ENCODE peak calls at places on chromosomes 5 and 9, in eight cellular contexts. One of them, this sample, is unnamed. For H3K36me3, the result is how much of the 10 kb centered on the place peaks cover.

GRCh38 chr5:168409601-168410458 is 76.4 kb upstream of the RARS1 start:
- DNase-seq in hepatocyte: no peak
- DNase-seq in gastrocnemius medialis: no peak
- DNase-seq in IMR-90: peak
- DNase-seq in lower lobe of right lung: no peak
- DNase-seq in fibroblast of lung: peak
- DNase-seq in prostate gland: no peak
- DNase-seq in psoas muscle: no peak
- DNase-seq in this sample: no peak

GRCh38 chr9:132168347-132168746 is 6.5 kb downstream of the NTNG2 start:
- DNase-seq in IMR-90: peak
- DNase-seq in prostate gland: no peak
- DNase-seq in psoas muscle: peak
- DNase-seq in gastrocnemius medialis: no peak
- DNase-seq in fibroblast of lung: no peak
- DNase-seq in lower lobe of right lung: no peak
- DNase-seq in hepatocyte: no peak
- DNase-seq in this sample: no peak

GRCh38 chr9:109331353-109331752 is 10.5 kb upstream of the EPB41L4B start:
- DNase-seq in IMR-90: no peak
- DNase-seq in gastrocnemius medialis: no peak
- DNase-seq in prostate gland: peak
- DNase-seq in fibroblast of lung: peak
- DNase-seq in hepatocyte: no peak
- DNase-seq in psoas muscle: peak
- DNase-seq in lower lobe of right lung: peak
- DNase-seq in this sample: peak

GRCh38 chr5:435961-436640 is 6.9 kb upstream of the EXOC3 start:
- DNase-seq in psoas muscle: no peak
- DNase-seq in IMR-90: peak
- DNase-seq in gastrocnemius medialis: no peak
- DNase-seq in fibroblast of lung: peak
- DNase-seq in lower lobe of right lung: peak
- DNase-seq in hepatocyte: no peak
- DNase-seq in prostate gland: no peak
- DNase-seq in this sample: no peak

GRCh38 chr5:133273661-133274596 is 222.1 kb downstream of the HSPA4 start:
- DNase-seq in fibroblast of lung: no peak
- DNase-seq in IMR-90: peak
- DNase-seq in gastrocnemius medialis: peak
- DNase-seq in prostate gland: no peak
- DNase-seq in hepatocyte: peak
- DNase-seq in lower lobe of right lung: no peak
- DNase-seq in psoas muscle: peak
- DNase-seq in this sample: no peak

GRCh38 chr5:31285025-31285424 is 91.5 kb downstream of the CDH6 start:
- DNase-seq in fibroblast of lung: no peak
- DNase-seq in IMR-90: no peak
- DNase-seq in psoas muscle: no peak
- DNase-seq in gastrocnemius medialis: no peak
- DNase-seq in lower lobe of right lung: no peak
- DNase-seq in hepatocyte: no peak
- DNase-seq in prostate gland: no peak
- DNase-seq in this sample: no peak

GRCh38 chr9:111429175-111429574 is 55.0 kb downstream of the ECPAS start:
- DNase-seq in prostate gland: no peak
- DNase-seq in IMR-90: peak
- DNase-seq in psoas muscle: no peak
- DNase-seq in lower lobe of right lung: no peak
- DNase-seq in hepatocyte: no peak
- DNase-seq in fibroblast of lung: no peak
- DNase-seq in gastrocnemius medialis: no peak
- DNase-seq in this sample: no peak

GRCh38 chr5:113294341-113295110 is 140.3 kb downstream of the TSSK1B start:
- DNase-seq in gastrocnemius medialis: peak
- DNase-seq in lower lobe of right lung: peak
- DNase-seq in IMR-90: peak
- DNase-seq in fibroblast of lung: peak
- DNase-seq in hepatocyte: peak
- DNase-seq in prostate gland: peak
- DNase-seq in psoas muscle: peak
- DNase-seq in this sample: peak

GRCh38 chr5:168802337-168802736 is 223.2 kb upstream of the PANK3 start:
- DNase-seq in IMR-90: no peak
- DNase-seq in gastrocnemius medialis: no peak
- DNase-seq in hepatocyte: no peak
- DNase-seq in lower lobe of right lung: no peak
- DNase-seq in psoas muscle: no peak
- DNase-seq in prostate gland: no peak
- DNase-seq in fibroblast of lung: no peak
- DNase-seq in this sample: no peak

GRCh38 chr9:20397348-20397747 is 225.0 kb downstream of the MLLT3 start:
- DNase-seq in hepatocyte: peak
- DNase-seq in lower lobe of right lung: no peak
- DNase-seq in psoas muscle: no peak
- DNase-seq in prostate gland: no peak
- DNase-seq in fibroblast of lung: no peak
- DNase-seq in IMR-90: no peak
- DNase-seq in gastrocnemius medialis: no peak
- DNase-seq in this sample: no peak

GRCh38 chr5:80161165-80161564 is 94.7 kb downstream of the SERINC5 start:
- DNase-seq in gastrocnemius medialis: no peak
- DNase-seq in lower lobe of right lung: no peak
- DNase-seq in psoas muscle: no peak
- DNase-seq in hepatocyte: no peak
- DNase-seq in prostate gland: no peak
- DNase-seq in IMR-90: no peak
- DNase-seq in fibroblast of lung: no peak
- DNase-seq in this sample: no peak

GRCh38 chr5:74538206-74538661 is 102.3 kb downstream of the ENC1 start:
- DNase-seq in IMR-90: peak
- DNase-seq in fibroblast of lung: peak
- DNase-seq in lower lobe of right lung: peak
- DNase-seq in prostate gland: no peak
- DNase-seq in psoas muscle: peak
- DNase-seq in gastrocnemius medialis: peak
- DNase-seq in hepatocyte: peak
- DNase-seq in this sample: peak

GRCh38 chr5:50415912-50416311 is 25.2 kb downstream of the EMB start:
- DNase-seq in IMR-90: no peak
- DNase-seq in fibroblast of lung: no peak
- DNase-seq in lower lobe of right lung: no peak
- DNase-seq in hepatocyte: no peak
- DNase-seq in psoas muscle: no peak
- DNase-seq in gastrocnemius medialis: no peak
- DNase-seq in prostate gland: no peak
- DNase-seq in this sample: no peak

GRCh38 chr5:151663617-151664322 is 22.9 kb downstream of the SPARC start:
- DNase-seq in psoas muscle: peak
- DNase-seq in prostate gland: no peak
- DNase-seq in gastrocnemius medialis: peak
- DNase-seq in fibroblast of lung: no peak
- DNase-seq in IMR-90: no peak
- DNase-seq in hepatocyte: no peak
- DNase-seq in lower lobe of right lung: no peak
- DNase-seq in this sample: peak

GRCh38 chr9:122819326-122819725 is 9.1 kb downstream of the PDCL start:
- DNase-seq in IMR-90: peak
- DNase-seq in fibroblast of lung: peak
- DNase-seq in lower lobe of right lung: no peak
- DNase-seq in psoas muscle: no peak
- DNase-seq in gastrocnemius medialis: no peak
- DNase-seq in hepatocyte: no peak
- DNase-seq in prostate gland: no peak
- DNase-seq in this sample: no peak

GRCh38 chr9:122821278-122821952 is 7.0 kb downstream of the PDCL start:
- DNase-seq in fibroblast of lung: peak
- DNase-seq in psoas muscle: peak
- DNase-seq in lower lobe of right lung: peak
- DNase-seq in gastrocnemius medialis: peak
- DNase-seq in IMR-90: peak
- DNase-seq in hepatocyte: no peak
- DNase-seq in prostate gland: no peak
- DNase-seq in this sample: peak

GRCh38 chr9:122822056-122822455 is 6.3 kb downstream of the PDCL start:
- DNase-seq in hepatocyte: no peak
- DNase-seq in gastrocnemius medialis: no peak
- DNase-seq in fibroblast of lung: no peak
- DNase-seq in prostate gland: no peak
- DNase-seq in lower lobe of right lung: no peak
- DNase-seq in IMR-90: no peak
- DNase-seq in psoas muscle: no peak
- DNase-seq in this sample: no peak

GRCh38 chr9:122820490-122820845 is 7.9 kb downstream of the PDCL start:
- DNase-seq in lower lobe of right lung: no peak
- DNase-seq in hepatocyte: no peak
- DNase-seq in psoas muscle: no peak
- DNase-seq in prostate gland: no peak
- DNase-seq in gastrocnemius medialis: no peak
- DNase-seq in IMR-90: no peak
- DNase-seq in fibroblast of lung: no peak
- DNase-seq in this sample: peak

GRCh38 chr9:122819791-122820489 is 8.4 kb downstream of the PDCL start:
- DNase-seq in hepatocyte: no peak
- DNase-seq in psoas muscle: no peak
- DNase-seq in fibroblast of lung: peak
- DNase-seq in gastrocnemius medialis: no peak
- DNase-seq in IMR-90: peak
- DNase-seq in prostate gland: no peak
- DNase-seq in lower lobe of right lung: no peak
- DNase-seq in this sample: no peak
- H3K4me3 ChIP-seq in hepatocyte: no peak
- H3K4me3 ChIP-seq in psoas muscle: no peak
- H3K4me3 ChIP-seq in fibroblast of lung: no peak
- H3K4me3 ChIP-seq in gastrocnemius medialis: no peak
- H3K4me3 ChIP-seq in IMR-90: no peak
- H3K4me3 ChIP-seq in prostate gland: no peak
- H3K4me3 ChIP-seq in lower lobe of right lung: no peak
- H3K4me3 ChIP-seq in this sample: no peak

DNA sequence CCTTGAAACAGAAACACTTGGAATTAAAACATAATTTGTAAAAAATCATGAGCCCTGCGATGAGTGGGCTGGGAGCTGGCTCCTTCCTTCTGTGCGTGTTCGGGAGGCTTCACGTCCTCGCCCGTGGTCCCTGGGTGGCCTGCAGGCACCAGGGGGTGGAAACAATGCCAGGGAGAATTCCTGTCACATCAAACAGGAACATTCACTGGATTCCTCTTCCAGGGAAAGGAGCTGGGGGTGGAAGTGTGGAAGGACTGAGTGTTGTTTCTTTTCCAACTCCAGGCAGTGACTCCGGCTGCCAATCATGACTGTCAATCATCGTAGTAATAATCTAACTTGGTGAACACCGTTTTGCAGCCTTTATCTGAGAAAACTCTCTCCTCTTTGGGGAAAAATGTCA is 10.3 kb downstream of the TOR1A start:
- DNase-seq in prostate gland: no peak
- DNase-seq in hepatocyte: no peak
- DNase-seq in IMR-90: no peak
- DNase-seq in lower lobe of right lung: peak
- DNase-seq in fibroblast of lung: no peak
- DNase-seq in psoas muscle: no peak
- DNase-seq in gastrocnemius medialis: no peak
- DNase-seq in this sample: no peak
- H3K27ac ChIP-seq in prostate gland: no peak
- H3K27ac ChIP-seq in hepatocyte: no peak
- H3K27ac ChIP-seq in IMR-90: no peak
- H3K27ac ChIP-seq in lower lobe of right lung: no peak
- H3K27ac ChIP-seq in fibroblast of lung: no peak
- H3K27ac ChIP-seq in psoas muscle: no peak
- H3K27ac ChIP-seq in gastrocnemius medialis: no peak
- H3K27ac ChIP-seq in this sample: no peak

GRCh38 chr9:100057624-100058023 is 41.2 kb downstream of the ERP44 start:
- DNase-seq in hepatocyte: no peak
- DNase-seq in psoas muscle: no peak
- DNase-seq in gastrocnemius medialis: no peak
- DNase-seq in IMR-90: no peak
- DNase-seq in fibroblast of lung: no peak
- DNase-seq in prostate gland: no peak
- DNase-seq in lower lobe of right lung: no peak
- DNase-seq in this sample: no peak

GRCh38 chr9:100049551-100049950 is 49.2 kb downstream of the ERP44 start:
- DNase-seq in lower lobe of right lung: no peak
- DNase-seq in IMR-90: no peak
- DNase-seq in hepatocyte: no peak
- DNase-seq in prostate gland: no peak
- DNase-seq in psoas muscle: no peak
- DNase-seq in gastrocnemius medialis: no peak
- DNase-seq in fibroblast of lung: no peak
- DNase-seq in this sample: no peak

DNA sequence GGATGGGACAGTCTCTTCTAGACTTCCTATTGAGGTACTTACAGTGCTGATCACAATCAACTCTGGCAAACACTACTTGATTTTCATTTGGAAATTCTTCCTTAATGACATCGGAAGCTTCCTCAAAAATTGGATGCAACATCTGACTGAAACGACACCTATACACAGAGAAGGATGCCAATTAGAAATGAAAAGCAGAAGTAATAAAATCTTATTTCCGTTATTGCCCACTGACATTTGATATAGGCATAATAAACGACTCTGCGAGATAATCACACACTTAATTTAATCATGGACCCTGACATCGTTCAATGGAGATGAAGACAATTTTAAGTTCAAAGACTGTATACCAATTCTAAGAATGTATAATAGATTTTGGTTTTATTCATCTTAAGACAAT is 46.4 kb downstream of the ERP44 start:
- DNase-seq in IMR-90: no peak
- DNase-seq in fibroblast of lung: no peak
- DNase-seq in hepatocyte: no peak
- DNase-seq in prostate gland: no peak
- DNase-seq in lower lobe of right lung: no peak
- DNase-seq in psoas muscle: no peak
- DNase-seq in gastrocnemius medialis: no peak
- DNase-seq in this sample: no peak
- H3K36me3 ChIP-seq in IMR-90: under half
- H3K36me3 ChIP-seq in fibroblast of lung: under half
- H3K36me3 ChIP-seq in hepatocyte: under half
- H3K36me3 ChIP-seq in prostate gland: under half
- H3K36me3 ChIP-seq in lower lobe of right lung: under half
- H3K36me3 ChIP-seq in psoas muscle: under half
- H3K36me3 ChIP-seq in gastrocnemius medialis: under half
- H3K36me3 ChIP-seq in this sample: under half

DNA sequence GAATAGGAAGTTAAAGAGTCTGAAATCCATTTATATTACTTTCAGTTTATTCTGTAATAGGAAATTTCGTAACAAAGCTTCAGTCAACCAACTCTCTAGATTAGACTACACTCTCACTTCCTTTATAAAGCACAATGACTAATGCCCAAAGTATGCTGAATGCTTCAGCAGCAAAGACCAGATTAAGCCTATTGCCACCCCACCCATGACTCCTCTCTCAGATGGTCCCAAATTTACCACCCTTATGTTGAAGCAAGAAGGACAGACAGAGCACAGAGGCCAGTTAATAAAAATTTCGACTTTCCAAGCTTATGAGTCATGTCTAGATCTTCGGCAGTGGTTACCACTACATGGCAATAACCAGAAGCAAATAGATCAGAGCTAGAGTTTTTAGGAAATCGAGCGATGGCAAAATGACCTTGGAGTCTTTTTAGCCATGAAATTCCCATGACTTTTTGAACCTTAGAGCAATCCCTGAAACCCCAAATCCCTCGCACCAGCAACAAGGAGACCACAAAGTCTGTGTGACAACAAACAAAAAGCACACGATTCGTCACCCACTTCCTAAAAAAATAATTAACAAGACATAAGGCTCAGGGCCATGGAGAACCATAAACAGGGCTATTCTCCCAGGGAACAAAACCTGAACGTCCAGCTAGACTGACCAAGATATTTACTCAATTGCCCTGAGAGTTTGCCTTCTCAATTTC is 287.7 kb upstream of the RASA1 start:
- DNase-seq in psoas muscle: no peak
- DNase-seq in fibroblast of lung: peak
- DNase-seq in lower lobe of right lung: no peak
- DNase-seq in hepatocyte: no peak
- DNase-seq in prostate gland: no peak
- DNase-seq in IMR-90: peak
- DNase-seq in gastrocnemius medialis: no peak
- DNase-seq in this sample: no peak
- H3K4me3 ChIP-seq in psoas muscle: no peak
- H3K4me3 ChIP-seq in fibroblast of lung: no peak
- H3K4me3 ChIP-seq in lower lobe of right lung: no peak
- H3K4me3 ChIP-seq in hepatocyte: no peak
- H3K4me3 ChIP-seq in prostate gland: no peak
- H3K4me3 ChIP-seq in IMR-90: no peak
- H3K4me3 ChIP-seq in gastrocnemius medialis: no peak
- H3K4me3 ChIP-seq in this sample: no peak

This sample was measured in adrenal gland.